ENCODE peak calls at places on chromosomes 13 and 19, in six cellular contexts. A is NCI-H226, D is right lobe of liver, X is activated B cell treated with CpG ODN at 0.5 μM for 24 hours, H is H9, O is left colon. Y is an unnamed sample.

GRCh38 chr19:46753420-46754155 is 7.3 kb upstream of the STRN4 start:
- DNase-seq in O (no peak), H (peak), A (no peak), D (peak), X (peak), Y (peak)

GRCh38 chr19:17967258-17968051 is 548 bp downstream of the KCNN1 start:
- DNase-seq in A (no peak), D (no peak), X (no peak), O (no peak), H (no peak), Y (no peak)

GRCh38 chr19:14369399-14370168 is 11.7 kb upstream of the ADGRE5 start:
- DNase-seq in H (no peak), O (no peak), X (peak), A (no peak), D (no peak), Y (peak)

GRCh38 chr19:41218615-41219507 is at the start of gene AXL:
- DNase-seq in D (no peak), H (peak), X (no peak), A (peak), O (peak), Y (peak)

GRCh38 chr13:113761136-113761535 is 2.1 kb downstream of the TMEM255B start:
- DNase-seq in H (no peak), O (no peak), A (no peak), X (no peak), D (peak), Y (no peak)

GRCh38 chr19:658916-659839 is 3.8 kb downstream of the RNF126 start:
- DNase-seq in D (no peak), H (no peak), X (no peak), O (no peak), A (no peak), Y (no peak)

GRCh38 chr13:92175330-92175729 is 776.9 kb downstream of the GPC5 start:
- DNase-seq in X (no peak), D (no peak), H (peak), O (no peak), A (peak), Y (no peak)

GRCh38 chr13:36029171-36029570 is 102.0 kb downstream of the DCLK1 start:
- DNase-seq in D (no peak), X (no peak), H (no peak), O (no peak), A (no peak), Y (peak)

GRCh38 chr13:99355267-99356215 is 48.3 kb upstream of the GPR183 start:
- DNase-seq in X (no peak), H (no peak), A (no peak), O (no peak), D (no peak), Y (no peak)

GRCh38 chr13:78430166-78430791 is 173.1 kb downstream of the POU4F1 start:
- DNase-seq in X (no peak), A (no peak), H (peak), D (no peak), O (no peak), Y (peak)

GRCh38 chr13:50123862-50124535 is 108.8 kb downstream of the KCNRG start:
- DNase-seq in H (peak), A (peak), X (peak), D (no peak), O (peak), Y (peak)

Y was measured in EH.